ENCODE peak calls at places on chromosomes 4 and X, in seven cellular contexts. P is sigmoid colon, N is spleen, H is uterus, W is adrenal gland, B is transverse colon, R is HCT116. E is an unnamed sample.
A peak's percentile ranks its signal among the peaks of the same experiment; 100 is the strongest.

GRCh38 chr4:80336582-80336981 is 1.1 kb downstream of the CFAP299 start:
- DNase-seq in P (peak; percentile 57), N (peak; percentile 20), H (no peak), W (no peak), B (peak; percentile 14), R (peak; percentile 18), E (peak; percentile 17)

GRCh38 chr4:32140636-32141035 is 1420.5 kb downstream of the PCDH7 start:
- DNase-seq in P (no peak), N (no peak), H (no peak), W (no peak), B (no peak), R (no peak), E (peak; percentile 9)

GRCh38 chr4:97404876-97405523 is 738.3 kb downstream of the STPG2 start:
- DNase-seq in P (no peak), N (no peak), H (no peak), W (no peak), B (no peak), R (no peak), E (no peak)

GRCh38 chr4:7960017-7960789 is 20.5 kb upstream of the AFAP1 start:
- DNase-seq in P (peak; percentile 81), N (no peak), H (peak; percentile 70), W (peak; percentile 61), B (no peak), R (no peak), E (no peak)

GRCh38 chr4:83582289-83582756 is 46.4 kb downstream of the GPAT3 start:
- DNase-seq in P (peak; percentile 68), N (no peak), H (peak; percentile 18), W (peak; percentile 81), B (peak; percentile 83), R (no peak), E (no peak)

GRCh38 chr4:43103048-43103447 is 210.5 kb downstream of the GRXCR1 start:
- DNase-seq in P (no peak), N (no peak), H (no peak), W (no peak), B (no peak), R (no peak), E (no peak)

GRCh38 chrX:48021026-48021900 is 14.5 kb downstream of the SPACA5 start:
- DNase-seq in P (peak; percentile 78), N (peak; percentile 85), H (peak; percentile 73), W (peak; percentile 69), B (peak; percentile 81), R (no peak), E (no peak)

GRCh38 chrX:38172596-38172995 is 48.1 kb downstream of the SRPX start:
- DNase-seq in P (no peak), N (no peak), H (no peak), W (no peak), B (no peak), R (no peak), E (no peak)

GRCh38 chr4:152981842-152982241 is 45.7 kb downstream of the FHDC1 start:
- DNase-seq in P (no peak), N (no peak), H (no peak), W (no peak), B (no peak), R (no peak), E (no peak)

DNA sequence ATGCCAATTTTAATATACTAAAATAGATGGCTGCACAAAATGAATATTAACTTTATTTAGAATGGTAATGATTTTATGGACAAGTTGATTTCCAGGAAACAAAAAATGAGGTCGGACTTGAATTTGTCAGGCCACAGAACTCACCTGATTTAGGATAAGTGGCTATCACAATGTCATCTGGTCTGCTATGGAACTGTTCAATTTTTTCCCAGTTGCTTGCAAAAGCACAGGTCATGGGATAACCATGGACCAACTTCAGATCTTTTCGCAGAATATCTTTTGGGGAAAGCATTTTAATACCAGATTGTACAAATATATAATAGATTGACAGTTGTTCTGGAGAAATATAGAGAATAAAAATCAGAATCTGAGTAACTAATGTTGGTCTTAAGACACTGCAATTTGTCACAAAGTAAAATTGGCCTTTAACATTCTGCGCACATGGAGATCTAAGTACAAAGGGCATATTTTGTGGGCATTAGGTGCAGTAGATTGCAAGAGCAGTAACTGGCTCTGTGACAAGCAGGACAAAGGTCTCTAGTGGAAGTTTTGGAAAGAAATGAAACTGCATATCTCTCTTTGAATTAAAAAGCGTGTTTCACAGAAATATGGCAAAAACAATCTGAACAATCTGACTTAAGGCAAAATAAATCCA is 5.4 kb downstream of the SULT1B1 start:
- DNase-seq in P (no peak), N (no peak), H (no peak), W (no peak), B (peak; percentile 34), R (no peak), E (no peak)
- TF ChIP-seq POLR2A in P (no peak), N (no peak), H (no peak), W (no peak), B (no peak), R (no peak), E (no peak)

DNA sequence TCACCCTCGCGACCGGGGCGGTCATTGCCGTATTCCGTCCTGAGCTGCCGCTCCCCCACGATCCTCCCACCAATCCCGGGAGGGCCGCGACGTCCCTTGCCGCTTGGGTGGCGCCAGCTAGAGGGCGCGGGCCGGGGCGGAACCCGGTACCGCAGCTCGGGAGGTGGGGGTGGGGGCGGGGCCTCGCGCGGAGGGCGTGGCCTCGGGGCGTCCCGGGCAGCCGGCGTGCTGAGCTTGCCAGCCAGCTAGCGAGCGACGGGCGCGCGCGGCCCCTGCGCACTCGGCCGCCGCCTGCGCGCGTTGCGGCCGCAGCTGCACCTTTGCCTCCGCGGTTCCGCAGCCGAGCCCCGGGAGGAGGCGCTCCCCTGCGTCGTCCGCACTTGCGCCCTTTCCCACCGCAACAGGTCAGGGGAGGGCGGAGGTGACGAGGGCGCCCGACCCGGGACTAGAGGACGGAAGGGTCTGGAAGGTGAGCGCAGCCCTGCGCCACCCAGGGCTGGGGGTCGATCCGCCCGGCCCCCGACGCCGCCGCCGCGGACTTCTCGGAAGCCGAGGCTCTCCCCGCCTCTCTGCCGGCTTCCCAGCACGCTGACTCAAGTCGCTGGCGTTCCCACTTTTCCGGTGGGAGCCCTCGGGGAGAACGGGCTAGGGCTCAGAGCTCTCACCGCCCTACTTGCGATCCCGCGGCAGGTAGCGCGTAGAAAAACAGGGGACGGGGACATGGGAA is at the start of gene AFF1:
- DNase-seq in P (peak; percentile 97), N (peak; percentile 97), H (peak; percentile 92), W (peak; percentile 96), B (peak; percentile 96), R (peak; percentile 82), E (peak; percentile 51)
- TF ChIP-seq POLR2A in P (peak; percentile 20), N (peak; percentile 91), H (peak; percentile 97), W (peak; percentile 96), B (peak; percentile 84), R (peak; percentile 49), E (peak; percentile 90)

GRCh38 chrX:39275500-39276068 is 474.3 kb downstream of the MID1IP1 start:
- DNase-seq in P (no peak), N (no peak), H (no peak), W (no peak), B (no peak), R (no peak), E (no peak)
- TF ChIP-seq POLR2A in P (no peak), N (no peak), H (no peak), W (no peak), B (no peak), R (no peak), E (no peak)

GRCh38 chrX:3501833-3502535 is 155.5 kb upstream of the MXRA5 start:
- DNase-seq in P (no peak), N (no peak), H (no peak), W (no peak), B (no peak), R (no peak), E (no peak)

DNA sequence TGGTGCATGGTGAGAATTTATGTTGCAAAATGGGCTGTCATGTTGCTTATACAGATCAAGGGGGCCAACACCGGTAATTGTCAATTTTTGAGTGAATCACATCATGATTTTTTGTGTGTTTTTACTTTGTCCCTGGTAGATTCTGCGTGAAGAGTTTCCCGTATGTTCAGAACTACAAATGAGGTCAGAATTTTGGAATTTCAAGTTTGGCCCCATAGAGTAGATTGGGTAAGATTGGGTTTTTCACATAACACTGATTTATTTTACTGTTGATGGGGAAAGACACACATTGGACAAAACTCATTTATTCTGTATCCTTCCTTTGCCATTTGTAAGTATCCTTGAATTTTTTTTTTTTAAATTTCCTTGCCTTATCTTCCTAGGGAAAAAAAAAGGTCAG is 158.5 kb upstream of the MXRA5 start:
- DNase-seq in P (no peak), N (no peak), H (no peak), W (no peak), B (no peak), R (no peak), E (no peak)
- TF ChIP-seq POLR2A in P (no peak), N (no peak), H (no peak), W (no peak), B (no peak), R (no peak), E (no peak)

DNA sequence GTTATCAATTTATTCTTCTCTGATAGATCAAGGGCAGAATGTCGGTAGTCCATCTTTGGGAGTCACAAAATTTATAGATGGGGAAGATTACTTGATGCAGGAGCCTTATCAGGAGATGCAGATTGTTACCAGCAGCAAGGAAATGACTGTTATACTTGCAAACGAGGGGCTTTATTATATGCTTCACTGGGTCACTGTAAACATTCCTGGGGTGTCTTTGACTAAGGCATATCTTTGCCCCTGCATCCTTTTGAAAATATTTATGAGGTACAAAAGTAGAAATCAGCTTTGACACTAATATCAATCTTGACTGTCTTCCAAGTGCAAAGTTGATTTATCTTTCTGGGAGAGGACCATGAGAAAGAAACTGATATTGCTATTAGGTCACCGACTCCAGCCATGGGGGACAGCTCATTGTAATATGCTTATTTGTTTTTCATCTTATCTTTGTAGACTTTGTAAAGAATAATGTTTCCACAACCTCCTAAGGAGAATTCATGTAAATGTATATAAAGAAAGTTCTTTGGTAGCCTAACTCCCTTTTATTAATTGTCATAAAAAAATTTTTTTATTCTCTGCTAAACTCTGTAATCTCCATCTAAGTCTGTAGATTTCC is 177.3 kb upstream of the EMCN start:
- DNase-seq in P (no peak), N (no peak), H (no peak), W (no peak), B (no peak), R (no peak), E (no peak)
- TF ChIP-seq POLR2A in P (no peak), N (no peak), H (no peak), W (no peak), B (no peak), R (no peak), E (no peak)

GRCh38 chr4:103011378-103012025 is 8.0 kb downstream of the SLC9B1 start:
- DNase-seq in P (no peak), N (no peak), H (peak; percentile 23), W (peak; percentile 83), B (peak; percentile 75), R (no peak), E (no peak)
- TF ChIP-seq POLR2A in P (no peak), N (no peak), H (no peak), W (peak; percentile 38), B (no peak), R (no peak), E (no peak)

DNA sequence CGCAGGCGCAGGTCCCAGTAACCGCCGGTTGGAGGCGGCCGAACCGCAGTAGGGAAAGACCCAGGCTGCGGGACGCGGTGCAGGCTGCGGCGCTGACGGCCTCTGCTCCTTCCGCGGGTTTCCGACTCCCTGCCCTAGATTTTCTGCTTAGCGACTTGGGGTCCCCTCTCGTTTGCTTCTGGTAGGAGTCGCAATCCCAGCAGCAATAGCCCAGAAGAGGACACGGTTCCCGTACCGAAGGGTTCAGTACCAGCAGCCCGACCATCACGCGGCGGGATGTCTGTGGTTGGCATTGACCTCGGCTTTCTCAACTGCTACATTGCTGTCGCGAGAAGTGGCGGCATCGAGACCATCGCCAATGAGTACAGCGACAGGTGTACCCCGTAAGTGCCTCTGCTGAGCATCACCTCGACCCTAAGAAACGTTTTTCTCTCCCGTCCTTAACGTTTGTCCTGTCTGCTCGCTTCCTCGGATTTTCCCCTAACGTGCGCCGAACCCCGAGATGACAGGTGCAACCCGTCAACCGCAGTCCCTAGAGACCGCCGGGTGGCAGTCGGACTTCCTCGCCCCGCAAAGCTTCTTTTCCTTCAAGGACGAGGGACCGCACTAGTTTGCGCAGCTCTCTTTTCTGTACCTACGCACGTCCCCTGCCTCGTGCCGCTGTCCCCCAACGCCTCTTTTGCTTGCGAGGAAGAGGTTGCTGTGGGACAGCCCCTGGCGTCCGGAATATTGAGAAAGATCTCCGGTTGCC is at the start of gene HSPA4L:
- DNase-seq in P (peak; percentile 93), N (peak; percentile 82), H (peak; percentile 24), W (peak; percentile 79), B (peak; percentile 31), R (peak; percentile 63), E (peak; percentile 32)
- TF ChIP-seq POLR2A in P (peak; percentile 57), N (peak; percentile 31), H (peak; percentile 58), W (peak; percentile 99), B (peak; percentile 79), R (peak; percentile 91), E (peak; percentile 64)

E was measured in H54.